ENCODE peak calls at places on chromosomes 2 and 18, in four cellular contexts. H is H1, C is HepG2, R is K562. M is an unnamed sample.

GRCh38 chr2:48607307-48608014 is 10.2 kb upstream of the GTF2A1L start:
- DNase-seq in H (no peak), C (no peak), R (peak; percentile 17), M (no peak)

GRCh38 chr2:236548179-236548918 is 21.3 kb upstream of the ACKR3 start:
- DNase-seq in H (no peak), C (no peak), R (no peak), M (no peak)

GRCh38 chr18:59380706-59381105 is 21.6 kb upstream of the LMAN1 start:
- DNase-seq in H (no peak), C (no peak), R (no peak), M (no peak)

GRCh38 chr2:133422946-133423345 is 145.3 kb downstream of the NCKAP5 start:
- DNase-seq in H (no peak), C (no peak), R (no peak), M (no peak)

GRCh38 chr2:226256709-226257401 is 542.8 kb downstream of the IRS1 start:
- DNase-seq in H (no peak), C (no peak), R (no peak), M (no peak)

GRCh38 chr18:58416704-58417683 is 211.9 kb downstream of the ALPK2 start:
- DNase-seq in H (no peak), C (peak; percentile 70), R (no peak), M (no peak)

GRCh38 chr2:196291418-196291817 is 120.0 kb upstream of the STK17B start:
- DNase-seq in H (no peak), C (no peak), R (no peak), M (no peak)

GRCh38 chr18:8724452-8724851 is 19.1 kb downstream of the MTCL1 start:
- DNase-seq in H (no peak), C (no peak), R (no peak), M (no peak)

GRCh38 chr2:154375625-154376020 is 322.9 kb upstream of the KCNJ3 start:
- DNase-seq in H (no peak), C (peak; percentile 54), R (no peak), M (no peak)

GRCh38 chr2:89844221-89844943 is 1152.9 kb downstream of the RPIA start:
- DNase-seq in H (no peak), C (no peak), R (no peak), M (no peak)

GRCh38 chr18:74714796-74715195 is 117.1 kb downstream of the ZNF407 start:
- DNase-seq in H (no peak), C (no peak), R (no peak), M (no peak)

GRCh38 chr18:34993289-34993688 is 47.9 kb upstream of the MAPRE2 start:
- DNase-seq in H (no peak), C (no peak), R (no peak), M (no peak)

GRCh38 chr2:118388771-118389170 is 300.5 kb downstream of the INSIG2 start:
- DNase-seq in H (no peak), C (no peak), R (no peak), M (no peak)

GRCh38 chr18:29626094-29626493 is 1416.4 kb downstream of the DSC3 start:
- DNase-seq in H (no peak), C (no peak), R (no peak), M (no peak)

GRCh38 chr2:238635637-238636036 is 208.9 kb downstream of the ASB1 start:
- DNase-seq in H (peak; percentile 10), C (no peak), R (no peak), M (no peak)

GRCh38 chr2:233072838-233073237 is 12.7 kb downstream of the INPP5D start:
- DNase-seq in H (no peak), C (no peak), R (peak; percentile 31), M (no peak)

GRCh38 chr2:204177977-204178522 is 241.5 kb downstream of the ICOS start:
- DNase-seq in H (peak; percentile 86), C (peak; percentile 35), R (peak; percentile 27), M (peak; percentile 1)

GRCh38 chr2:13616656-13617055 is 899.9 kb downstream of the TRIB2 start:
- DNase-seq in H (no peak), C (no peak), R (no peak), M (no peak)

GRCh38 chr2:133303150-133303549 is 265.1 kb downstream of the NCKAP5 start:
- DNase-seq in H (no peak), C (no peak), R (no peak), M (no peak)

GRCh38 chr18:7946724-7947377 is 379.7 kb downstream of the PTPRM start:
- DNase-seq in H (no peak), C (no peak), R (no peak), M (no peak)

GRCh38 chr2:138113871-138114525 is 149.7 kb downstream of the HNMT start:
- DNase-seq in H (no peak), C (no peak), R (no peak), M (no peak)

GRCh38 chr18:45248240-45248903 is 366.9 kb upstream of the SLC14A2 start:
- DNase-seq in H (no peak), C (no peak), R (no peak), M (no peak)

GRCh38 chr2:48250943-48251342 is 279.0 kb upstream of the STON1 start:
- DNase-seq in H (no peak), C (peak; percentile 65), R (no peak), M (no peak)

GRCh38 chr2:125405816-125406215 is 1250.1 kb upstream of the GYPC start:
- DNase-seq in H (no peak), C (peak; percentile 9), R (no peak), M (no peak)

GRCh38 chr2:119283873-119284331 is 60.3 kb downstream of the STEAP3 start:
- DNase-seq in H (no peak), C (no peak), R (no peak), M (no peak)

GRCh38 chr2:71503827-71504226 is 50.5 kb downstream of the DYSF start:
- DNase-seq in H (no peak), C (no peak), R (no peak), M (no peak)

GRCh38 chr2:46039543-46040303 is 257.5 kb upstream of the EPAS1 start:
- DNase-seq in H (no peak), C (no peak), R (no peak), M (no peak)

GRCh38 chr2:122734756-122735155 is 979.3 kb downstream of the TSN start:
- DNase-seq in H (no peak), C (no peak), R (no peak), M (no peak)

GRCh38 chr2:98175811-98176210 is 88.8 kb downstream of the VWA3B start:
- DNase-seq in H (no peak), C (no peak), R (no peak), M (no peak)

GRCh38 chr2:106638043-106638442 is 150.9 kb downstream of the CD8B2 start:
- DNase-seq in H (no peak), C (no peak), R (no peak), M (no peak)

GRCh38 chr2:125167152-125167551 is 1142.1 kb downstream of the CNTNAP5 start:
- DNase-seq in H (no peak), C (no peak), R (no peak), M (no peak)

GRCh38 chr2:64063924-64064331 is 44.7 kb upstream of the VPS54 start:
- DNase-seq in H (no peak), C (peak; percentile 21), R (no peak), M (no peak)

GRCh38 chr2:97741251-97741650 is 27.9 kb downstream of the ZAP70 start:
- DNase-seq in H (no peak), C (no peak), R (no peak), M (no peak)

GRCh38 chr2:128494640-128495321 is 176.1 kb upstream of the HS6ST1 start:
- DNase-seq in H (peak; percentile 19), C (no peak), R (no peak), M (no peak)

GRCh38 chr2:181626671-181627070 is 30.2 kb downstream of the CERKL start:
- DNase-seq in H (no peak), C (no peak), R (no peak), M (no peak)

GRCh38 chr2:181619511-181619910 is 37.4 kb downstream of the CERKL start:
- DNase-seq in H (no peak), C (no peak), R (no peak), M (no peak)

GRCh38 chr2:181623159-181623558 is 33.7 kb downstream of the CERKL start:
- DNase-seq in H (no peak), C (no peak), R (no peak), M (no peak)

GRCh38 chr2:181616715-181617114 is 40.2 kb downstream of the CERKL start:
- DNase-seq in H (no peak), C (no peak), R (no peak), M (no peak)

GRCh38 chr2:181621779-181622490 is 35.0 kb downstream of the CERKL start:
- DNase-seq in H (no peak), C (no peak), R (no peak), M (no peak)
- TF ChIP-seq ATF2 in H (no peak), C (no peak), R (no peak), M (no peak)

GRCh38 chr2:219019436-219019835 is 21.9 kb downstream of the CFAP65 start:
- DNase-seq in H (no peak), C (no peak), R (no peak), M (no peak)

GRCh38 chr2:219016721-219017120 is 23.5 kb upstream of the CRYBA2 start:
- DNase-seq in H (no peak), C (no peak), R (no peak), M (no peak)

GRCh38 chr2:219018726-219019125 is 22.6 kb downstream of the CFAP65 start:
- DNase-seq in H (no peak), C (no peak), R (no peak), M (no peak)

GRCh38 chr2:219017166-219017931 is 24.0 kb downstream of the CFAP65 start:
- DNase-seq in H (no peak), C (no peak), R (no peak), M (no peak)

GRCh38 chr2:219018286-219018685 is 23.0 kb downstream of the CFAP65 start:
- DNase-seq in H (no peak), C (no peak), R (no peak), M (no peak)
- TF ChIP-seq JUND in H (no peak), C (no peak), R (no peak), M (no peak)

GRCh38 chr2:19070866-19071265 is 287.6 kb downstream of the OSR1 start:
- DNase-seq in H (no peak), C (no peak), R (no peak), M (no peak)
- TF ChIP-seq ATF2 in H (no peak), C (no peak), R (no peak), M (no peak)

DNA sequence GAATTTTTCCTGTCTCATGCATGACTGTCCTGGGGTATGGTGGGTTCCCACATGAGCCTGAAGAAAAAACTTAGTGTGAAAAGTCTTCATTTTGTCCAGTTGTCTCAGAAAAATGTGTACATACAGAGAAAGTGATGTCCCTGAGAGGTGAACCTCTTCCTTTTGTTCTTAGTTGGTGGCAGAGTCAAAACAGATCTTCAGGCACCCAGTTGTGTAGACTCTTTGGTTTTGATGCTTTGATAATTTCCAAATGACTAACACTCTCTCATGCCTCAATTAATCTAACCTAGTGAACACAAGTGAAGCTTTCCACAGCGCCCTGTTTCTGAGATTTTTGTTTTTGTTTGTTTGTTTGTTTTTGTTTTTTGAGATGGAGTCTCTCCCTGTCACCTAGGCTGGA is 273.5 kb downstream of the PIK3C3 start:
- DNase-seq in H (no peak), C (no peak), R (no peak), M (no peak)
- TF ChIP-seq JUND in H (no peak), C (no peak), R (no peak), M (no peak)